ENCODE peak calls at places on chromosomes 7 and 10, in five cellular contexts. One of them, this sample, is unnamed.

GRCh38 chr7:118657391-118658005 is 433.0 kb downstream of the ANKRD7 start:
- DNase-seq in renal cortical epithelial cell: no peak
- DNase-seq in OCI-LY7: peak; percentile 35
- DNase-seq in AG10803: no peak
- DNase-seq in immature natural killer cell: no peak
- DNase-seq in this sample: no peak

GRCh38 chr10:43396928-43397624 is 11.9 kb downstream of the HNRNPF start:
- DNase-seq in immature natural killer cell: peak; percentile 80
- DNase-seq in AG10803: peak; percentile 73
- DNase-seq in OCI-LY7: peak; percentile 94
- DNase-seq in renal cortical epithelial cell: peak; percentile 62
- DNase-seq in this sample: peak; percentile 87

GRCh38 chr10:44339218-44339617 is 45.7 kb downstream of the CXCL12 start:
- DNase-seq in immature natural killer cell: no peak
- DNase-seq in OCI-LY7: no peak
- DNase-seq in renal cortical epithelial cell: peak; percentile 84
- DNase-seq in AG10803: no peak
- DNase-seq in this sample: no peak

GRCh38 chr10:101122270-101123084 is 8.6 kb upstream of the TLX1 start:
- DNase-seq in renal cortical epithelial cell: no peak
- DNase-seq in immature natural killer cell: no peak
- DNase-seq in AG10803: no peak
- DNase-seq in OCI-LY7: no peak
- DNase-seq in this sample: no peak

GRCh38 chr7:75737856-75738603 is 711 bp downstream of the HIP1 start:
- DNase-seq in immature natural killer cell: no peak
- DNase-seq in OCI-LY7: peak; percentile 35
- DNase-seq in AG10803: no peak
- DNase-seq in renal cortical epithelial cell: no peak
- DNase-seq in this sample: no peak

GRCh38 chr7:151440799-151441443 is 980 bp upstream of the CRYGN start:
- DNase-seq in AG10803: no peak
- DNase-seq in immature natural killer cell: no peak
- DNase-seq in OCI-LY7: no peak
- DNase-seq in renal cortical epithelial cell: no peak
- DNase-seq in this sample: peak; percentile 55

GRCh38 chr10:45495438-45496152 is 121.6 kb downstream of the ALOX5 start:
- DNase-seq in AG10803: no peak
- DNase-seq in renal cortical epithelial cell: peak; percentile 40
- DNase-seq in immature natural killer cell: no peak
- DNase-seq in OCI-LY7: peak; percentile 8
- DNase-seq in this sample: no peak

GRCh38 chr7:45511721-45512422 is 62.3 kb upstream of the ADCY1 start:
- DNase-seq in immature natural killer cell: no peak
- DNase-seq in OCI-LY7: no peak
- DNase-seq in AG10803: no peak
- DNase-seq in renal cortical epithelial cell: no peak
- DNase-seq in this sample: no peak

GRCh38 chr7:13092708-13093005 is 405.2 kb downstream of the ARL4A start:
- DNase-seq in OCI-LY7: no peak
- DNase-seq in AG10803: no peak
- DNase-seq in renal cortical epithelial cell: no peak
- DNase-seq in immature natural killer cell: no peak
- DNase-seq in this sample: no peak

GRCh38 chr7:78510580-78511188 is 712.1 kb downstream of the PHTF2 start:
- DNase-seq in renal cortical epithelial cell: peak; percentile 48
- DNase-seq in immature natural killer cell: no peak
- DNase-seq in OCI-LY7: peak; percentile 27
- DNase-seq in AG10803: peak; percentile 65
- DNase-seq in this sample: peak; percentile 16

GRCh38 chr10:69761320-69761719 is 40.4 kb upstream of the COL13A1 start:
- DNase-seq in OCI-LY7: no peak
- DNase-seq in immature natural killer cell: no peak
- DNase-seq in renal cortical epithelial cell: no peak
- DNase-seq in AG10803: no peak
- DNase-seq in this sample: no peak

GRCh38 chr10:79068562-79069324 is at the start of gene ZMIZ1:
- DNase-seq in AG10803: peak; percentile 93
- DNase-seq in OCI-LY7: peak; percentile 93
- DNase-seq in immature natural killer cell: peak; percentile 81
- DNase-seq in renal cortical epithelial cell: peak; percentile 82
- DNase-seq in this sample: peak; percentile 55

GRCh38 chr7:13144622-13145021 is 457.2 kb downstream of the ARL4A start:
- DNase-seq in immature natural killer cell: no peak
- DNase-seq in renal cortical epithelial cell: no peak
- DNase-seq in OCI-LY7: no peak
- DNase-seq in AG10803: no peak
- DNase-seq in this sample: no peak

GRCh38 chr7:108234981-108235450 is 104.9 kb upstream of the LAMB4 start:
- DNase-seq in AG10803: peak; percentile 64
- DNase-seq in immature natural killer cell: no peak
- DNase-seq in OCI-LY7: no peak
- DNase-seq in renal cortical epithelial cell: no peak
- DNase-seq in this sample: no peak

GRCh38 chr10:84310470-84310869 is 17.9 kb upstream of the CCSER2 start:
- DNase-seq in renal cortical epithelial cell: peak; percentile 90
- DNase-seq in OCI-LY7: no peak
- DNase-seq in AG10803: no peak
- DNase-seq in immature natural killer cell: no peak
- DNase-seq in this sample: no peak

GRCh38 chr7:80218723-80219122 is 84.1 kb downstream of the GNAI1 start:
- DNase-seq in renal cortical epithelial cell: peak; percentile 89
- DNase-seq in immature natural killer cell: no peak
- DNase-seq in AG10803: peak; percentile 42
- DNase-seq in OCI-LY7: no peak
- DNase-seq in this sample: no peak

GRCh38 chr10:77317221-77317620 is 320.4 kb downstream of the KCNMA1 start:
- DNase-seq in AG10803: no peak
- DNase-seq in OCI-LY7: no peak
- DNase-seq in immature natural killer cell: no peak
- DNase-seq in renal cortical epithelial cell: no peak
- DNase-seq in this sample: no peak

GRCh38 chr10:89929282-89930026 is 228.1 kb downstream of the KIF20B start:
- DNase-seq in AG10803: no peak
- DNase-seq in immature natural killer cell: no peak
- DNase-seq in OCI-LY7: no peak
- DNase-seq in renal cortical epithelial cell: peak; percentile 44
- DNase-seq in this sample: no peak

GRCh38 chr7:2403718-2404648 is 572 bp downstream of the CHST12 start:
- DNase-seq in immature natural killer cell: no peak
- DNase-seq in OCI-LY7: peak; percentile 58
- DNase-seq in AG10803: peak; percentile 25
- DNase-seq in renal cortical epithelial cell: no peak
- DNase-seq in this sample: no peak

This sample was measured in Jurkat, Clone E6-1.